ENCODE peak calls at places on chromosome 3, in four cellular contexts. E, H, J and Q are unnamed samples.

GRCh38 chr3:45666729-45667440 is 22.3 kb upstream of the SACM1L start:
- DNase-seq in E (no peak), H (no peak), J (no peak), Q (no peak)

GRCh38 chr3:41304603-41305002 is 105.3 kb downstream of the CTNNB1 start:
- DNase-seq in E (no peak), H (no peak), J (no peak), Q (no peak)

GRCh38 chr3:185024406-185024805 is 128.5 kb downstream of the C3orf70 start:
- DNase-seq in E (no peak), H (no peak), J (no peak), Q (no peak)

GRCh38 chr3:150202696-150203095 is 205.4 kb upstream of the TSC22D2 start:
- DNase-seq in E (no peak), H (no peak), J (no peak), Q (no peak)

GRCh38 chr3:50078091-50078490 is 10.6 kb upstream of the RBM5 start:
- DNase-seq in E (no peak), H (no peak), J (no peak), Q (no peak)

GRCh38 chr3:105836533-105836932 is 32.3 kb downstream of the CBLB start:
- DNase-seq in E (no peak), H (no peak), J (no peak), Q (no peak)

GRCh38 chr3:26915208-26915607 is 292.6 kb downstream of the LRRC3B start:
- DNase-seq in E (no peak), H (no peak), J (no peak), Q (no peak)

GRCh38 chr3:10780243-10780642 is 35.8 kb upstream of the SLC6A11 start:
- DNase-seq in E (no peak), H (no peak), J (no peak), Q (no peak)

GRCh38 chr3:16309558-16309957 is 44.5 kb downstream of the OXNAD1 start:
- DNase-seq in E (no peak), H (no peak), J (no peak), Q (peak)

GRCh38 chr3:14410501-14411165 is 8.2 kb downstream of the SLC6A6 start:
- DNase-seq in E (no peak), H (no peak), J (no peak), Q (no peak)

GRCh38 chr3:129664040-129664646 is 57.7 kb upstream of the PLXND1 start:
- DNase-seq in E (no peak), H (no peak), J (no peak), Q (no peak)

GRCh38 chr3:16605966-16606365 is 743 bp upstream of the DAZL start:
- DNase-seq in E (no peak), H (no peak), J (no peak), Q (no peak)